ENCODE peak calls at places on chromosomes 13 and 19, in seven cellular contexts. One of them, this sample, is unnamed.

GRCh38 chr13:87810920-87811344 is 139.8 kb downstream of the SLITRK5 start:
- DNase-seq in mesendoderm: no peak
- DNase-seq in IMR-90: no peak
- DNase-seq in H9: no peak
- DNase-seq in mesenchymal stem cell: no peak
- DNase-seq in neuronal stem cell: no peak
- DNase-seq in trophoblast cell: no peak
- DNase-seq in this sample: no peak

GRCh38 chr19:27738569-27739193 is 1474.3 kb downstream of the UQCRFS1 start:
- DNase-seq in mesendoderm: no peak
- DNase-seq in IMR-90: no peak
- DNase-seq in H9: no peak
- DNase-seq in mesenchymal stem cell: no peak
- DNase-seq in neuronal stem cell: no peak
- DNase-seq in trophoblast cell: no peak
- DNase-seq in this sample: no peak

GRCh38 chr13:73061478-73062275 is 2.9 kb downstream of the KLF5 start:
- DNase-seq in mesendoderm: peak; percentile 14
- DNase-seq in IMR-90: no peak
- DNase-seq in H9: no peak
- DNase-seq in mesenchymal stem cell: no peak
- DNase-seq in neuronal stem cell: no peak
- DNase-seq in trophoblast cell: no peak
- DNase-seq in this sample: no peak

GRCh38 chr19:32879741-32880140 is 10.2 kb upstream of the SLC7A9 start:
- DNase-seq in mesendoderm: no peak
- DNase-seq in IMR-90: no peak
- DNase-seq in H9: no peak
- DNase-seq in mesenchymal stem cell: no peak
- DNase-seq in neuronal stem cell: no peak
- DNase-seq in trophoblast cell: no peak
- DNase-seq in this sample: no peak

GRCh38 chr19:29831041-29831548 is 19.3 kb downstream of the CCNE1 start:
- DNase-seq in mesendoderm: no peak
- DNase-seq in IMR-90: no peak
- DNase-seq in H9: no peak
- DNase-seq in mesenchymal stem cell: no peak
- DNase-seq in neuronal stem cell: no peak
- DNase-seq in trophoblast cell: peak; percentile 68
- DNase-seq in this sample: no peak

GRCh38 chr19:43446746-43447489 is 18.5 kb downstream of the LYPD3 start:
- DNase-seq in mesendoderm: peak; percentile 80
- DNase-seq in IMR-90: peak; percentile 65
- DNase-seq in H9: peak; percentile 86
- DNase-seq in mesenchymal stem cell: peak; percentile 73
- DNase-seq in neuronal stem cell: peak; percentile 72
- DNase-seq in trophoblast cell: peak; percentile 77
- DNase-seq in this sample: peak; percentile 54

GRCh38 chr19:49985926-49986325 is 25.0 kb upstream of the SIGLEC11 start:
- DNase-seq in mesendoderm: no peak
- DNase-seq in IMR-90: no peak
- DNase-seq in H9: no peak
- DNase-seq in mesenchymal stem cell: no peak
- DNase-seq in neuronal stem cell: no peak
- DNase-seq in trophoblast cell: no peak
- DNase-seq in this sample: no peak

GRCh38 chr13:102878491-102878890 is 32.7 kb downstream of the ERCC5 start:
- DNase-seq in mesendoderm: peak; percentile 8
- DNase-seq in IMR-90: peak; percentile 76
- DNase-seq in H9: no peak
- DNase-seq in mesenchymal stem cell: no peak
- DNase-seq in neuronal stem cell: peak; percentile 29
- DNase-seq in trophoblast cell: no peak
- DNase-seq in this sample: no peak

GRCh38 chr19:53102701-53103140 is 501 bp downstream of the ZNF160 start:
- DNase-seq in mesendoderm: peak; percentile 36
- DNase-seq in IMR-90: peak; percentile 31
- DNase-seq in H9: no peak
- DNase-seq in mesenchymal stem cell: peak; percentile 55
- DNase-seq in neuronal stem cell: no peak
- DNase-seq in trophoblast cell: peak; percentile 59
- DNase-seq in this sample: no peak

GRCh38 chr13:20301391-20302071 is 69.4 kb upstream of the GJB6 start:
- DNase-seq in mesendoderm: peak; percentile 45
- DNase-seq in IMR-90: no peak
- DNase-seq in H9: peak; percentile 48
- DNase-seq in mesenchymal stem cell: no peak
- DNase-seq in neuronal stem cell: peak; percentile 2
- DNase-seq in trophoblast cell: no peak
- DNase-seq in this sample: peak; percentile 57

GRCh38 chr13:20305587-20305986 is 73.5 kb upstream of the GJB6 start:
- DNase-seq in mesendoderm: peak; percentile 17
- DNase-seq in IMR-90: no peak
- DNase-seq in H9: no peak
- DNase-seq in mesenchymal stem cell: no peak
- DNase-seq in neuronal stem cell: no peak
- DNase-seq in trophoblast cell: no peak
- DNase-seq in this sample: no peak

GRCh38 chr13:20303636-20304035 is 71.5 kb upstream of the GJB6 start:
- DNase-seq in mesendoderm: no peak
- DNase-seq in IMR-90: no peak
- DNase-seq in H9: no peak
- DNase-seq in mesenchymal stem cell: peak; percentile 4
- DNase-seq in neuronal stem cell: no peak
- DNase-seq in trophoblast cell: peak; percentile 79
- DNase-seq in this sample: no peak

GRCh38 chr13:20311022-20311421 is 78.9 kb upstream of the GJB6 start:
- DNase-seq in mesendoderm: no peak
- DNase-seq in IMR-90: no peak
- DNase-seq in H9: no peak
- DNase-seq in mesenchymal stem cell: no peak
- DNase-seq in neuronal stem cell: no peak
- DNase-seq in trophoblast cell: no peak
- DNase-seq in this sample: no peak

GRCh38 chr13:20306039-20306438 is 73.9 kb upstream of the GJB6 start:
- DNase-seq in mesendoderm: no peak
- DNase-seq in IMR-90: no peak
- DNase-seq in H9: no peak
- DNase-seq in mesenchymal stem cell: no peak
- DNase-seq in neuronal stem cell: no peak
- DNase-seq in trophoblast cell: no peak
- DNase-seq in this sample: no peak
- H3K4ac ChIP-seq in mesendoderm: no peak overlapping the region
- H3K4ac ChIP-seq in IMR-90: no peak overlapping the region
- H3K4ac ChIP-seq in H9: no peak overlapping the region
- H3K4ac ChIP-seq in mesenchymal stem cell: no peak overlapping the region
- H3K4ac ChIP-seq in neuronal stem cell: no peak overlapping the region
- H3K4ac ChIP-seq in trophoblast cell: no peak overlapping the region
- H3K4ac ChIP-seq in this sample: no peak overlapping the region

GRCh38 chr13:41465215-41465907 is 8.0 kb downstream of the RGCC start:
- DNase-seq in mesendoderm: no peak
- DNase-seq in IMR-90: peak; percentile 94
- DNase-seq in H9: no peak
- DNase-seq in mesenchymal stem cell: peak; percentile 63
- DNase-seq in neuronal stem cell: no peak
- DNase-seq in trophoblast cell: peak; percentile 37
- DNase-seq in this sample: no peak
- H3K4ac ChIP-seq in mesendoderm: no peak overlapping the region
- H3K4ac ChIP-seq in IMR-90: peak overlapping the region; percentile 59
- H3K4ac ChIP-seq in H9: no peak overlapping the region
- H3K4ac ChIP-seq in mesenchymal stem cell: no peak overlapping the region
- H3K4ac ChIP-seq in neuronal stem cell: no peak overlapping the region
- H3K4ac ChIP-seq in trophoblast cell: no peak overlapping the region
- H3K4ac ChIP-seq in this sample: no peak overlapping the region

DNA sequence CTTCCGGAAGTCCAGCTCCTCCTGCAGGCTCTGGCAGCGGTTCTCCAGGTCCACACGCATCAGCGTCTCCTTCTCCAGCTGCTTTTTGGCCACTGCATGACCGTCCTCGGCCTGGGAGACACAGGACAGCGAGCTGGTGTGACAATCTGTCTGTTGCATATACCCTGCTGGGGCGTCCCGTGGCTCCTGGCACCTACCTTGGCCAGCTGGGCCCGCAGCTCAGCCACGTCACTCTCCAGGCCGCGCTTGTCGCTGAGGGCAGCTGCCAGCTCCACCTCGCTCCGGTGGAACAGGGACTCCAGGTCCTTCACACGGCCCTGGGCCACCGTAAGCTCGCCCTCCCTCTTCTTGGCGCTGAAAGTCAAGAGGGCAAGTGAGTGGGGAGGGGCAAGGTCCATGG is 10.8 kb upstream of the TIMM13 start:
- DNase-seq in mesendoderm: no peak
- DNase-seq in IMR-90: no peak
- DNase-seq in H9: no peak
- DNase-seq in mesenchymal stem cell: no peak
- DNase-seq in neuronal stem cell: no peak
- DNase-seq in trophoblast cell: no peak
- DNase-seq in this sample: no peak
- H3K4ac ChIP-seq in mesendoderm: no peak overlapping the region
- H3K4ac ChIP-seq in IMR-90: no peak overlapping the region
- H3K4ac ChIP-seq in H9: no peak overlapping the region
- H3K4ac ChIP-seq in mesenchymal stem cell: no peak overlapping the region
- H3K4ac ChIP-seq in neuronal stem cell: no peak overlapping the region
- H3K4ac ChIP-seq in trophoblast cell: no peak overlapping the region
- H3K4ac ChIP-seq in this sample: no peak overlapping the region

DNA sequence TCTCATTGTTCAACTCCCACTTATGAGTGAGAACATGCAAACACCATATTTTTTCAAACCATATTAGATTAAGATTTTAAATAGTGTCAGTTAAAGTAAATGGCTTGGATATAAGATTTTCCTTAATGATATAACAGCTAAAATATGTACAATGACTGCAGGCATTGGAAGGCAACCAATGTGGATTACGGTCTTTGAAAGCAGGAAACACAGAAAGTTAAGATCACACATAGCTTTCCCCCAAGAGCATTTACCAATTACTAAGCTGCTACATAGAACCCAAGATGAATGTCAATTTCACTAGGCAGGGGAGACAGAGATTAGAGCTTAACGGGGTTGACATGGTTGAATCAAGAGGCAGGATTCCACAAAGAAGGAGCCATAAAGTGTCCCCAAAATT is 173.2 kb upstream of the TRPC4 start:
- DNase-seq in mesendoderm: no peak
- DNase-seq in IMR-90: peak; percentile 26
- DNase-seq in H9: no peak
- DNase-seq in mesenchymal stem cell: no peak
- DNase-seq in neuronal stem cell: no peak
- DNase-seq in trophoblast cell: no peak
- DNase-seq in this sample: no peak
- H3K4ac ChIP-seq in mesendoderm: no peak overlapping the region
- H3K4ac ChIP-seq in IMR-90: no peak overlapping the region
- H3K4ac ChIP-seq in H9: no peak overlapping the region
- H3K4ac ChIP-seq in mesenchymal stem cell: no peak overlapping the region
- H3K4ac ChIP-seq in neuronal stem cell: no peak overlapping the region
- H3K4ac ChIP-seq in trophoblast cell: no peak overlapping the region
- H3K4ac ChIP-seq in this sample: no peak overlapping the region

DNA sequence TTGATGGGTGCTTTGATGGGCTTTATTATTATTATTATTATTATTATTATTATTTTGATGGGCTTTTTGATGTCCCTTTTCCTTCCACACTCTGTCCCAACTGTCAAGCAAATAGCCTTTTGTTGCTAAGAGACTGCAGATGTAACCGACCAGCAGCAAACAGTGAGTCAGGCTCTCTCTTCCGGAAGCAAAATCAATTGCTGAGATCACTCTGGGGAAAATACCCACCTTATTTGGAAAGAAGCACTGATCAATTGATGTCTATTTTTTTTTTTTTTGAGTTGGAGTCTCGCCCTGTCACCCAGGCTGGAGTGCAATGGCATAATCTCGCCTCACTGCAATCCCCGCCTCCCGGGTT is 2.9 kb downstream of the LDLR start:
- DNase-seq in mesendoderm: no peak
- DNase-seq in IMR-90: peak; percentile 74
- DNase-seq in H9: no peak
- DNase-seq in mesenchymal stem cell: peak; percentile 93
- DNase-seq in neuronal stem cell: no peak
- DNase-seq in trophoblast cell: peak; percentile 73
- DNase-seq in this sample: no peak
- H3K4ac ChIP-seq in mesendoderm: no peak overlapping the region
- H3K4ac ChIP-seq in IMR-90: peak overlapping the region; percentile 46
- H3K4ac ChIP-seq in H9: no peak overlapping the region
- H3K4ac ChIP-seq in mesenchymal stem cell: no peak overlapping the region
- H3K4ac ChIP-seq in neuronal stem cell: no peak overlapping the region
- H3K4ac ChIP-seq in trophoblast cell: no peak overlapping the region
- H3K4ac ChIP-seq in this sample: no peak overlapping the region

DNA sequence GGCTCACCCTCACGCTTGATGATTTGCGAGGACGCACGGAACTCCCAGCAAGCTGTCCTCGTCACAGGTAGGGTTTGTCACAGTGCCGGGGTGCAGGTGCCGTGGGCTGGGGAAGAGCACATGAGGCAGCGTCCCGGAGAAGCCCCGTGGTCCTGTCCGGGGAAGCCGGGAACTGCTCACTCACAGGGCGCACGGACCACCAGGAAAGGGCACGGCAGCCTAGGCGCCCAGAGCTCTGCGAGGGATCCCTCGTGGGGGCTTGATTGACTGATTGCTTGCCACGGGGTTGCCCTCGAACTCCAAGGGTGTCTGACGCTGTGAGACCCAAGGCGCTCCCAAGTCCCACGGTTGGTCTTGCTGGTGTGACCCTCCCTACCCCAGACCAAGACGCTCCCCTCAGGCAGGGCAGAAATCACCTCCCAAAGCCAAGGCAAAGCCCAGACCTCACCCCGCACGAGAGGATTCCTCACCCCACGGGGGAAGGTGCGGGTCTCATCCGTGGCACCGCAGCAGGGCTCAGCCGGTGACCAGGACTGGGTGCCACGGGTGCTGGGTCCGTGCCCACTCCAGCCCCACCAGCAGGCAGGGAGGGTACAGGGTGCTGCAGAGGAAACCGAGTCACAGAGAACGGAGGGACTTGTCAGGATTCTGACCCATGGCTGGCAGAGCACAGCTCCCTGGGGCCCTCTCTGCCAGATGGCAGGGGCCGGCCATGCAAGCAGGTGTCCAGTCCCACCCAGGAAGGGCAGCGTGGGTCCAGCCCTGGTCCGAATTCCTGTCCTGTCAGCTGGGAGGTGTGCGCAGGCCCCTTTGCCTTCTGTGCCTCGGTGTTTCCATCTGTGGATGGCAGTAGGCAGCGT is 7.7 kb downstream of the C2CD4C start:
- DNase-seq in mesendoderm: no peak
- DNase-seq in IMR-90: no peak
- DNase-seq in H9: peak; percentile 22
- DNase-seq in mesenchymal stem cell: no peak
- DNase-seq in neuronal stem cell: no peak
- DNase-seq in trophoblast cell: no peak
- DNase-seq in this sample: peak; percentile 41
- H3K4ac ChIP-seq in mesendoderm: no peak overlapping the region
- H3K4ac ChIP-seq in IMR-90: no peak overlapping the region
- H3K4ac ChIP-seq in H9: no peak overlapping the region
- H3K4ac ChIP-seq in mesenchymal stem cell: no peak overlapping the region
- H3K4ac ChIP-seq in neuronal stem cell: no peak overlapping the region
- H3K4ac ChIP-seq in trophoblast cell: no peak overlapping the region
- H3K4ac ChIP-seq in this sample: no peak overlapping the region

This sample was measured in H1.